ENCODE peak calls at places on chromosomes 12 and 14, in eight cellular contexts. S, O, U, V, D, T, N and E are unnamed samples. For H3K4me1, the result is how much of the 10 kb centered on the place peaks cover.

GRCh38 chr12:117994551-117995438 is 21.7 kb upstream of the RFC5 start:
- DNase-seq in N (no peak), S (no peak), T (no peak), V (no peak), U (no peak), D (no peak), O (no peak), E (no peak)

GRCh38 chr12:4080213-4080612 is 193.3 kb upstream of the CCND2 start:
- DNase-seq in T (no peak), V (no peak), U (no peak), S (no peak), N (no peak), D (no peak), O (no peak), E (no peak)

GRCh38 chr12:85190728-85191127 is 89.3 kb upstream of the ALX1 start:
- DNase-seq in S (no peak), V (no peak), O (no peak), D (no peak), U (no peak), N (no peak), T (no peak), E (no peak)

GRCh38 chr14:87073880-87074570 is 919.0 kb downstream of the GALC start:
- DNase-seq in N (no peak), V (no peak), U (no peak), D (no peak), O (no peak), T (no peak), S (no peak), E (no peak)

GRCh38 chr14:71651228-71651627 is 281.0 kb upstream of the RGS6 start:
- DNase-seq in T (peak), O (no peak), S (no peak), D (peak), U (no peak), N (no peak), V (no peak), E (no peak)

GRCh38 chr12:51868821-51869489 is 18.9 kb upstream of the ANKRD33 start:
- DNase-seq in T (no peak), U (no peak), V (peak), S (peak), O (no peak), N (peak), D (no peak), E (no peak)

GRCh38 chr12:116141110-116141832 is 136.2 kb downstream of the MED13L start:
- DNase-seq in U (no peak), N (no peak), S (no peak), T (no peak), O (no peak), V (peak), D (no peak), E (no peak)

GRCh38 chr12:90120627-90121026 is 412.0 kb upstream of the ATP2B1 start:
- DNase-seq in T (no peak), U (no peak), O (no peak), D (no peak), V (no peak), S (no peak), N (no peak), E (no peak)

GRCh38 chr14:102654298-102654697 is 61.8 kb downstream of the RCOR1 start:
- DNase-seq in U (no peak), V (no peak), N (no peak), D (no peak), T (no peak), O (no peak), S (no peak), E (no peak)

GRCh38 chr14:20866963-20867362 is 24.2 kb upstream of the RNASE3 start:
- DNase-seq in O (no peak), V (no peak), N (no peak), S (no peak), D (no peak), U (no peak), T (no peak), E (peak)

GRCh38 chr14:54593860-54594259 is 26.9 kb downstream of the SAMD4A start:
- DNase-seq in N (no peak), V (no peak), T (no peak), U (no peak), D (no peak), S (no peak), O (no peak), E (no peak)

GRCh38 chr12:40602562-40602961 is 89.7 kb upstream of the CNTN1 start:
- DNase-seq in S (no peak), T (no peak), O (no peak), V (no peak), U (no peak), D (no peak), N (no peak), E (no peak)

GRCh38 chr14:68268197-68268596 is 448.6 kb downstream of the RAD51B start:
- DNase-seq in N (no peak), S (no peak), V (no peak), D (peak), U (no peak), T (no peak), O (no peak), E (no peak)

GRCh38 chr14:68268719-68269118 is 449.1 kb downstream of the RAD51B start:
- DNase-seq in N (no peak), U (no peak), T (no peak), O (peak), S (no peak), D (no peak), V (no peak), E (no peak)

GRCh38 chr14:68270342-68270741 is 450.8 kb downstream of the RAD51B start:
- DNase-seq in V (no peak), U (no peak), D (no peak), S (no peak), N (no peak), T (no peak), O (no peak), E (no peak)

GRCh38 chr14:68266998-68267397 is 447.4 kb downstream of the RAD51B start:
- DNase-seq in D (no peak), V (no peak), S (no peak), U (no peak), N (no peak), T (no peak), O (no peak), E (no peak)

GRCh38 chr14:68269136-68269535 is 449.6 kb downstream of the RAD51B start:
- DNase-seq in U (no peak), O (no peak), V (no peak), T (no peak), N (peak), D (no peak), S (no peak), E (no peak)
- H3K4me1 ChIP-seq in U (under half), O (under half), V (under half), T (under half), N (under half), D (under half), S (under half), E (under half)

DNA sequence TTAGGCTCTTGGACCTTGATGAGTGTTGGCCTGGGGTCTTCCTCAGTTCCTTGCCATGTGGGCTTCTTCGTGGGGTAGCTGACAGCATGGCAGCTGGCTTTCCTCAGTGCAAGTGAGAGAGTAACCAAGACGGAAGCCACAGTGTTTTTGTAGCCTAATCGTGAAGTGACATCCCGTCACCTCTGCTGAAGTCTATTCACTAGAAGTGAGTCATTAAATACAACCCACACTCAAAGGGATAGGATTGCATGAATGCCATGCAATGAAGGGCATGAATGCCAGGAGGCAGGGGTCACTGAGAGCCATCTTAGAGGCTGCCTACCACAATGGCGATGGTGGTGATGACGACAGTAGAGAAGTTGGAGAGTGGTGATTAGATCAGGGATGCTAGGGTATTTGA is 13.5 kb upstream of the ASIC1 start:
- DNase-seq in N (no peak), O (no peak), D (no peak), V (no peak), T (no peak), S (no peak), U (no peak), E (no peak)
- H3K4me1 ChIP-seq in N (under half), O (under half), D (under half), V (under half), T (under half), S (under half), U (under half), E (under half)

GRCh38 chr14:73235531-73236155 is 1.7 kb upstream of the PAPLN start:
- DNase-seq in O (no peak), S (peak), U (no peak), N (no peak), D (no peak), V (no peak), T (peak), E (no peak)
- H3K4me1 ChIP-seq in O (under half), S (under half), U (under half), N (under half), D (under half), V (under half), T (under half), E (under half)

DNA sequence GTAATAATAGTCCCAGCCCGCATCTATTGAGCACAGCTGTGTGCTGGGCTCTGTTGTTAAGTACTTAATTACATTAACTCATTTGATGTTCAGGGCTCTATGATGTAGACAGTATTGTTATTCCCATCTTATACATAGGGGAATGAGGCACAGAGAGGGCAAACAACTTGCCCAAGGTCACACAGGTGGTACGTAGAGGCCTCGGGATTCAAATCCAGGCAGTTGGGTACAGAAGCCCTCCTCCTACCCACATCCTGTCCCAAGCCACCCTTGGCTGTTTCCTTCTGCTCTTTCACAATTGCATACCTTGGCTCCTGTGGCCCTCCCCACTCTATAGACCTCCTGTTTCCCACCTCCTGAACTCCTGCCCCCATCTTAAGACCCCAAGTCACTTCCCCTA is 10.0 kb upstream of the GPR68 start:
- DNase-seq in U (no peak), D (no peak), T (no peak), S (no peak), V (no peak), N (no peak), O (peak), E (peak)
- H3K4me1 ChIP-seq in U (under half), D (under half), T (under half), S (under half), V (under half), N (under half), O (half or more), E (half or more)

DNA sequence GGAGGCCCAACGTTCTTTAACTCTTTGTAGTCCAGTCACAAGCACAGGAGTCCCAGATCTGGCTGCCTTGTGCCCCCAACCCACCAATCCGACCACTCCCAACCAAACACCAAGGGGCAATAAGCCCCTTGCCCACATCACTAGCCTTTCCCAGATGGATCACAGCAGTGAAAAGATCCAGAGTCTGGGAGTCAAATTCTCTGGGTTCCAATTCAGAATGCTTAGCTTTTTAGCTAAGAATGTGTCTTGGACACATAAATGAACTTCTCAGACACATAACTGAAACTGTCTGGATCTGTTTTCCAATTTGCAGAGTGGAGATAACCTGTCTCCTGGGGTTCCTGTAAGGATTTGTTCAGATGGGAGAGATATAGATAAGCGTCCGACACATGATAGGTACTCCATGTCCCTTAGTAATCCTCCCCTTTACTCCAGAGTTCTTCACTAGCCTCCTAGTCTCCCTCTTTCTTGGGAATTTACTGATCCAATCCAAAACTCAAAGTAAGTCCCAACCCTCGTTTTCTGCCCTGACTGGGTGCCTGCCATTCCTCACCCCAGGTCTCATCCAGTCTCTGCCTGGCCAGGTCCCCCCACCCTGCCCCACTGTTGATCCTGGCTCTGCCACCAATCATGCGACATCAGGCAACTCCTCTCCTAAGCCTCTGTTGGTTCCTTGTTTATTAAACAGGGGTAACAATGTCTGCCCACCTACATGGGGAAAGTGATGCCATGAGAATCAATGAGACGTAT is 439 bp upstream of the TNFRSF1A start:
- DNase-seq in O (no peak), D (no peak), N (peak), S (no peak), T (no peak), V (no peak), U (no peak), E (no peak)
- H3K4me1 ChIP-seq in O (half or more), D (half or more), N (half or more), S (under half), T (half or more), V (under half), U (under half), E (under half)

DNA sequence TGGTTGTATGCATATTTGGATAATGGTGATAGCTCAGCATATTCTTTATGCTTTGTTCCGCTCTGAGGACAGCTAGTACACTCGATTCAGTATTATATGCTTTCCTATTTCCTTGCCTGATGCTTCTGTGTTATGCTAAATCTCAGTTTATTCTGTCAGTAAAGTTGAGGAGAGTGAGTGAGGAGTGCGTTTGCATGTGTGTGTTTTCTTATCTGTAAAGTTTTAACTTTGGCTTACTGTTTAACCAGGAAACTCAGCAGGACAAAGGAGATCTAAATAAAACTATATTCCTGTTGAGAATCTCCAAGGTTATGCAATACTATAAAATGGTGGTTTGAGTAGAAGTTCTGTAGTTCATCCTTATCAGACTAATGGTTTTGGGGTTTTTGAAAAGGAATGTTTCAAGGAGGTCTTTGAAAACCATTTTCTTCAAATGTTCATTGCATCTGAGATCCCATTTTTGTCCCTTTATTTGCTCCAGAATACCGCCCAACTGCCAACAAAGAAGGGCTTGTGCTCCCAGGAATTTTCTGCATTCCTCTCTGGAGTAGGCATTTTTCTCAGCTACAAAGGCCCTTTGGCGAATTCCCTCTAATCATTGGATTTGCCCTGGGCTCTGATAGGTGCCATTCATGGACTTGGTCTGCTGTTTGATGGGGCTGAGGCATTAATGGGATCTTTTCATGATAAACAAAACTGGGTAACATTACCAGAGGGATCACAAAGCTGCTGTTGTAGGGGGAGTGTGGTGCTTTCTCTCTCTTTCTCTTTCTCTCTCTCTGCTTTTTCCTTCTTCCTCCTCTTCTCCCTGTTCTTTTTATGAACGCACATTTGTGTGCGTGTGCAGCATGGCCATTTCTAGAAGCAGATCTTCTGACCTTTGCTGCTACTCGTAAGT is 71.7 kb downstream of the HMGA2 start:
- DNase-seq in U (no peak), S (no peak), N (no peak), T (no peak), D (no peak), O (no peak), V (no peak), E (no peak)
- H3K4me1 ChIP-seq in U (under half), S (under half), N (under half), T (under half), D (under half), O (under half), V (half or more), E (under half)